ENCODE peak calls at places on chromosomes 2 and 18, in six cellular contexts. One of them, this sample, is unnamed.

GRCh38 chr2:207286106-207286505 is 120.4 kb upstream of the KLF7 start:
- DNase-seq in A549: no peak
- DNase-seq in smooth muscle cell of the brain vasculature: no peak
- DNase-seq in T follicular helper cell: no peak
- DNase-seq in T-helper 2 cell: no peak
- DNase-seq in left ventricle myocardium superior: no peak
- DNase-seq in this sample: no peak

GRCh38 chr2:214489181-214489580 is 78.3 kb downstream of the VWC2L start:
- DNase-seq in A549: no peak
- DNase-seq in smooth muscle cell of the brain vasculature: no peak
- DNase-seq in T follicular helper cell: no peak
- DNase-seq in T-helper 2 cell: no peak
- DNase-seq in left ventricle myocardium superior: no peak
- DNase-seq in this sample: no peak

GRCh38 chr2:69021027-69021426 is 8.0 kb downstream of the ANTXR1 start:
- DNase-seq in A549: no peak
- DNase-seq in smooth muscle cell of the brain vasculature: no peak
- DNase-seq in T follicular helper cell: no peak
- DNase-seq in T-helper 2 cell: no peak
- DNase-seq in left ventricle myocardium superior: no peak
- DNase-seq in this sample: no peak

GRCh38 chr2:42025151-42025582 is 22.7 kb upstream of the PKDCC start:
- DNase-seq in A549: no peak
- DNase-seq in smooth muscle cell of the brain vasculature: peak; percentile 77
- DNase-seq in T follicular helper cell: no peak
- DNase-seq in T-helper 2 cell: no peak
- DNase-seq in left ventricle myocardium superior: peak; percentile 41
- DNase-seq in this sample: peak; percentile 74

GRCh38 chr2:23751747-23752265 is 175.1 kb downstream of the ATAD2B start:
- DNase-seq in A549: no peak
- DNase-seq in smooth muscle cell of the brain vasculature: no peak
- DNase-seq in T follicular helper cell: no peak
- DNase-seq in T-helper 2 cell: no peak
- DNase-seq in left ventricle myocardium superior: no peak
- DNase-seq in this sample: no peak

GRCh38 chr2:127631184-127631996 is 14.6 kb upstream of the GPR17 start:
- DNase-seq in A549: no peak
- DNase-seq in smooth muscle cell of the brain vasculature: no peak
- DNase-seq in T follicular helper cell: no peak
- DNase-seq in T-helper 2 cell: no peak
- DNase-seq in left ventricle myocardium superior: peak; percentile 66
- DNase-seq in this sample: no peak

GRCh38 chr2:112850588-112850987 is 14.0 kb upstream of the IL1B start:
- DNase-seq in A549: no peak
- DNase-seq in smooth muscle cell of the brain vasculature: no peak
- DNase-seq in T follicular helper cell: no peak
- DNase-seq in T-helper 2 cell: no peak
- DNase-seq in left ventricle myocardium superior: no peak
- DNase-seq in this sample: no peak

GRCh38 chr2:85811850-85812735 is 58.3 kb downstream of the ATOH8 start:
- DNase-seq in A549: no peak
- DNase-seq in smooth muscle cell of the brain vasculature: no peak
- DNase-seq in T follicular helper cell: no peak
- DNase-seq in T-helper 2 cell: no peak
- DNase-seq in left ventricle myocardium superior: no peak
- DNase-seq in this sample: no peak

GRCh38 chr2:120205901-120206581 is 17.2 kb downstream of the TMEM185B start:
- DNase-seq in A549: no peak
- DNase-seq in smooth muscle cell of the brain vasculature: no peak
- DNase-seq in T follicular helper cell: no peak
- DNase-seq in T-helper 2 cell: peak; percentile 26
- DNase-seq in left ventricle myocardium superior: no peak
- DNase-seq in this sample: peak; percentile 55

GRCh38 chr2:37039580-37039979 is 44.6 kb downstream of the HEATR5B start:
- DNase-seq in A549: no peak
- DNase-seq in smooth muscle cell of the brain vasculature: no peak
- DNase-seq in T follicular helper cell: no peak
- DNase-seq in T-helper 2 cell: no peak
- DNase-seq in left ventricle myocardium superior: no peak
- DNase-seq in this sample: no peak

GRCh38 chr18:25876334-25876979 is 214.0 kb downstream of the SS18 start:
- DNase-seq in A549: no peak
- DNase-seq in smooth muscle cell of the brain vasculature: no peak
- DNase-seq in T follicular helper cell: no peak
- DNase-seq in T-helper 2 cell: no peak
- DNase-seq in left ventricle myocardium superior: no peak
- DNase-seq in this sample: peak; percentile 34

GRCh38 chr2:73243884-73244570 is 9.9 kb downstream of the CCT7 start:
- DNase-seq in A549: no peak
- DNase-seq in smooth muscle cell of the brain vasculature: no peak
- DNase-seq in T follicular helper cell: no peak
- DNase-seq in T-helper 2 cell: no peak
- DNase-seq in left ventricle myocardium superior: no peak
- DNase-seq in this sample: peak; percentile 74

GRCh38 chr2:156890498-156891148 is 366.9 kb upstream of the GALNT5 start:
- DNase-seq in A549: no peak
- DNase-seq in smooth muscle cell of the brain vasculature: no peak
- DNase-seq in T follicular helper cell: no peak
- DNase-seq in T-helper 2 cell: no peak
- DNase-seq in left ventricle myocardium superior: no peak
- DNase-seq in this sample: no peak

GRCh38 chr2:233650981-233651380 is 14.7 kb downstream of the UGT1A10 start:
- DNase-seq in A549: no peak
- DNase-seq in smooth muscle cell of the brain vasculature: no peak
- DNase-seq in T follicular helper cell: no peak
- DNase-seq in T-helper 2 cell: no peak
- DNase-seq in left ventricle myocardium superior: no peak
- DNase-seq in this sample: no peak

GRCh38 chr18:74935411-74935810 is 273.5 kb downstream of the PTGR3 start:
- DNase-seq in A549: no peak
- DNase-seq in smooth muscle cell of the brain vasculature: no peak
- DNase-seq in T follicular helper cell: no peak
- DNase-seq in T-helper 2 cell: no peak
- DNase-seq in left ventricle myocardium superior: no peak
- DNase-seq in this sample: no peak

GRCh38 chr2:71827973-71828372 is 319.7 kb downstream of the CYP26B1 start:
- DNase-seq in A549: no peak
- DNase-seq in smooth muscle cell of the brain vasculature: no peak
- DNase-seq in T follicular helper cell: no peak
- DNase-seq in T-helper 2 cell: no peak
- DNase-seq in left ventricle myocardium superior: no peak
- DNase-seq in this sample: no peak

GRCh38 chr18:80246656-80247402 is 485 bp downstream of the PARD6G start:
- DNase-seq in A549: no peak
- DNase-seq in smooth muscle cell of the brain vasculature: no peak
- DNase-seq in T follicular helper cell: no peak
- DNase-seq in T-helper 2 cell: no peak
- DNase-seq in left ventricle myocardium superior: peak; percentile 58
- DNase-seq in this sample: peak; percentile 79

GRCh38 chr18:31099490-31100230 is 2.6 kb downstream of the DSC2 start:
- DNase-seq in A549: no peak
- DNase-seq in smooth muscle cell of the brain vasculature: no peak
- DNase-seq in T follicular helper cell: no peak
- DNase-seq in T-helper 2 cell: no peak
- DNase-seq in left ventricle myocardium superior: no peak
- DNase-seq in this sample: no peak

GRCh38 chr18:23357992-23358594 is 95.0 kb upstream of the RIOK3 start:
- DNase-seq in A549: no peak
- DNase-seq in smooth muscle cell of the brain vasculature: no peak
- DNase-seq in T follicular helper cell: no peak
- DNase-seq in T-helper 2 cell: no peak
- DNase-seq in left ventricle myocardium superior: peak; percentile 78
- DNase-seq in this sample: no peak

GRCh38 chr2:25473758-25474335 is 132.1 kb upstream of the DNMT3A start:
- DNase-seq in A549: no peak
- DNase-seq in smooth muscle cell of the brain vasculature: no peak
- DNase-seq in T follicular helper cell: no peak
- DNase-seq in T-helper 2 cell: no peak
- DNase-seq in left ventricle myocardium superior: peak; percentile 42
- DNase-seq in this sample: peak; percentile 72

GRCh38 chr2:28927878-28928277 is 33.4 kb downstream of the WDR43 start:
- DNase-seq in A549: no peak
- DNase-seq in smooth muscle cell of the brain vasculature: no peak
- DNase-seq in T follicular helper cell: no peak
- DNase-seq in T-helper 2 cell: no peak
- DNase-seq in left ventricle myocardium superior: no peak
- DNase-seq in this sample: no peak

GRCh38 chr2:145292166-145292565 is 772.2 kb upstream of the ZEB2 start:
- DNase-seq in A549: no peak
- DNase-seq in smooth muscle cell of the brain vasculature: no peak
- DNase-seq in T follicular helper cell: no peak
- DNase-seq in T-helper 2 cell: no peak
- DNase-seq in left ventricle myocardium superior: no peak
- DNase-seq in this sample: no peak

GRCh38 chr18:61833978-61834377 is 58.8 kb downstream of the RNF152 start:
- DNase-seq in A549: no peak
- DNase-seq in smooth muscle cell of the brain vasculature: no peak
- DNase-seq in T follicular helper cell: no peak
- DNase-seq in T-helper 2 cell: no peak
- DNase-seq in left ventricle myocardium superior: no peak
- DNase-seq in this sample: no peak

GRCh38 chr2:37789988-37790387 is 118.5 kb upstream of the CDC42EP3 start:
- DNase-seq in A549: no peak
- DNase-seq in smooth muscle cell of the brain vasculature: no peak
- DNase-seq in T follicular helper cell: no peak
- DNase-seq in T-helper 2 cell: no peak
- DNase-seq in left ventricle myocardium superior: no peak
- DNase-seq in this sample: no peak

GRCh38 chr2:236344446-236344845 is 80.2 kb upstream of the ASB18 start:
- DNase-seq in A549: no peak
- DNase-seq in smooth muscle cell of the brain vasculature: no peak
- DNase-seq in T follicular helper cell: no peak
- DNase-seq in T-helper 2 cell: no peak
- DNase-seq in left ventricle myocardium superior: no peak
- DNase-seq in this sample: no peak

GRCh38 chr18:58013241-58014211 is 30.5 kb upstream of the NEDD4L start:
- DNase-seq in A549: peak; percentile 75
- DNase-seq in smooth muscle cell of the brain vasculature: no peak
- DNase-seq in T follicular helper cell: no peak
- DNase-seq in T-helper 2 cell: no peak
- DNase-seq in left ventricle myocardium superior: no peak
- DNase-seq in this sample: no peak

GRCh38 chr2:178523596-178524134 is 43.4 kb downstream of the PLEKHA3 start:
- DNase-seq in A549: no peak
- DNase-seq in smooth muscle cell of the brain vasculature: no peak
- DNase-seq in T follicular helper cell: no peak
- DNase-seq in T-helper 2 cell: no peak
- DNase-seq in left ventricle myocardium superior: no peak
- DNase-seq in this sample: peak; percentile 4

GRCh38 chr2:224253464-224253863 is 148.4 kb downstream of the FAM124B start:
- DNase-seq in A549: no peak
- DNase-seq in smooth muscle cell of the brain vasculature: no peak
- DNase-seq in T follicular helper cell: no peak
- DNase-seq in T-helper 2 cell: no peak
- DNase-seq in left ventricle myocardium superior: no peak
- DNase-seq in this sample: no peak